ENCODE peak calls at places on chromosome 3, in eight cellular contexts. One of them, this sample, is unnamed.

GRCh38 chr3:195876297-195877031 is 31.9 kb downstream of the TNK2 start:
- DNase-seq in NCI-H774: no peak
- DNase-seq in activated effector memory CD4-positive, alpha-beta T cell treated with anti-CD3 and anti-CD28 coated beads, Interleukin-2, amount 50 U/mL, for 16 hours: peak; percentile 79
- DNase-seq in psoas muscle: peak; percentile 81
- DNase-seq in HT-29: peak; percentile 96
- DNase-seq in iPS-NIHi11: peak; percentile 76
- DNase-seq in GDM1: no peak
- DNase-seq in NCI-H1092 treated with DMSO at 0.1 percent for 48 hours: no peak
- DNase-seq in this sample: no peak

GRCh38 chr3:109059289-109059688 is 58.6 kb downstream of the MORC1 start:
- DNase-seq in NCI-H774: no peak
- DNase-seq in activated effector memory CD4-positive, alpha-beta T cell treated with anti-CD3 and anti-CD28 coated beads, Interleukin-2, amount 50 U/mL, for 16 hours: no peak
- DNase-seq in psoas muscle: no peak
- DNase-seq in HT-29: no peak
- DNase-seq in iPS-NIHi11: no peak
- DNase-seq in GDM1: no peak
- DNase-seq in NCI-H1092 treated with DMSO at 0.1 percent for 48 hours: no peak
- DNase-seq in this sample: no peak

GRCh38 chr3:114058646-114059045 is 2.1 kb downstream of the QTRT2 start:
- DNase-seq in NCI-H774: no peak
- DNase-seq in activated effector memory CD4-positive, alpha-beta T cell treated with anti-CD3 and anti-CD28 coated beads, Interleukin-2, amount 50 U/mL, for 16 hours: no peak
- DNase-seq in psoas muscle: no peak
- DNase-seq in HT-29: no peak
- DNase-seq in iPS-NIHi11: no peak
- DNase-seq in GDM1: no peak
- DNase-seq in NCI-H1092 treated with DMSO at 0.1 percent for 48 hours: no peak
- DNase-seq in this sample: no peak

GRCh38 chr3:150738688-150739087 is 24.3 kb downstream of the SIAH2 start:
- DNase-seq in NCI-H774: no peak
- DNase-seq in activated effector memory CD4-positive, alpha-beta T cell treated with anti-CD3 and anti-CD28 coated beads, Interleukin-2, amount 50 U/mL, for 16 hours: no peak
- DNase-seq in psoas muscle: no peak
- DNase-seq in HT-29: no peak
- DNase-seq in iPS-NIHi11: no peak
- DNase-seq in GDM1: no peak
- DNase-seq in NCI-H1092 treated with DMSO at 0.1 percent for 48 hours: no peak
- DNase-seq in this sample: no peak

GRCh38 chr3:40573985-40574384 is 49.2 kb downstream of the ZNF621 start:
- DNase-seq in NCI-H774: no peak
- DNase-seq in activated effector memory CD4-positive, alpha-beta T cell treated with anti-CD3 and anti-CD28 coated beads, Interleukin-2, amount 50 U/mL, for 16 hours: no peak
- DNase-seq in psoas muscle: no peak
- DNase-seq in HT-29: no peak
- DNase-seq in iPS-NIHi11: no peak
- DNase-seq in GDM1: no peak
- DNase-seq in NCI-H1092 treated with DMSO at 0.1 percent for 48 hours: peak; percentile 40
- DNase-seq in this sample: no peak

GRCh38 chr3:42631650-42632049 is 21.8 kb upstream of the ZBTB47 start:
- DNase-seq in NCI-H774: no peak
- DNase-seq in activated effector memory CD4-positive, alpha-beta T cell treated with anti-CD3 and anti-CD28 coated beads, Interleukin-2, amount 50 U/mL, for 16 hours: no peak
- DNase-seq in psoas muscle: no peak
- DNase-seq in HT-29: no peak
- DNase-seq in iPS-NIHi11: peak; percentile 20
- DNase-seq in GDM1: no peak
- DNase-seq in NCI-H1092 treated with DMSO at 0.1 percent for 48 hours: no peak
- DNase-seq in this sample: no peak

GRCh38 chr3:190122198-190122771 is 1.6 kb upstream of the P3H2 start:
- DNase-seq in NCI-H774: no peak
- DNase-seq in activated effector memory CD4-positive, alpha-beta T cell treated with anti-CD3 and anti-CD28 coated beads, Interleukin-2, amount 50 U/mL, for 16 hours: no peak
- DNase-seq in psoas muscle: no peak
- DNase-seq in HT-29: no peak
- DNase-seq in iPS-NIHi11: no peak
- DNase-seq in GDM1: no peak
- DNase-seq in NCI-H1092 treated with DMSO at 0.1 percent for 48 hours: no peak
- DNase-seq in this sample: no peak

GRCh38 chr3:121619691-121620090 is 26.5 kb downstream of the FBXO40 start:
- DNase-seq in NCI-H774: no peak
- DNase-seq in activated effector memory CD4-positive, alpha-beta T cell treated with anti-CD3 and anti-CD28 coated beads, Interleukin-2, amount 50 U/mL, for 16 hours: no peak
- DNase-seq in psoas muscle: no peak
- DNase-seq in HT-29: no peak
- DNase-seq in iPS-NIHi11: no peak
- DNase-seq in GDM1: no peak
- DNase-seq in NCI-H1092 treated with DMSO at 0.1 percent for 48 hours: no peak
- DNase-seq in this sample: no peak

GRCh38 chr3:179082416-179082815 is 10.8 kb upstream of the ZMAT3 start:
- DNase-seq in NCI-H774: no peak
- DNase-seq in activated effector memory CD4-positive, alpha-beta T cell treated with anti-CD3 and anti-CD28 coated beads, Interleukin-2, amount 50 U/mL, for 16 hours: no peak
- DNase-seq in psoas muscle: no peak
- DNase-seq in HT-29: no peak
- DNase-seq in iPS-NIHi11: no peak
- DNase-seq in GDM1: no peak
- DNase-seq in NCI-H1092 treated with DMSO at 0.1 percent for 48 hours: no peak
- DNase-seq in this sample: no peak

GRCh38 chr3:115272036-115272824 is 125.1 kb upstream of the ZBTB20 start:
- DNase-seq in NCI-H774: peak; percentile 24
- DNase-seq in activated effector memory CD4-positive, alpha-beta T cell treated with anti-CD3 and anti-CD28 coated beads, Interleukin-2, amount 50 U/mL, for 16 hours: no peak
- DNase-seq in psoas muscle: no peak
- DNase-seq in HT-29: no peak
- DNase-seq in iPS-NIHi11: peak; percentile 13
- DNase-seq in GDM1: no peak
- DNase-seq in NCI-H1092 treated with DMSO at 0.1 percent for 48 hours: peak; percentile 39
- DNase-seq in this sample: no peak

GRCh38 chr3:58005662-58006061 is 2.6 kb upstream of the FLNB start:
- DNase-seq in NCI-H774: no peak
- DNase-seq in activated effector memory CD4-positive, alpha-beta T cell treated with anti-CD3 and anti-CD28 coated beads, Interleukin-2, amount 50 U/mL, for 16 hours: no peak
- DNase-seq in psoas muscle: no peak
- DNase-seq in HT-29: no peak
- DNase-seq in iPS-NIHi11: no peak
- DNase-seq in GDM1: no peak
- DNase-seq in NCI-H1092 treated with DMSO at 0.1 percent for 48 hours: no peak
- DNase-seq in this sample: no peak

GRCh38 chr3:17905996-17906395 is 163.6 kb upstream of the TBC1D5 start:
- DNase-seq in NCI-H774: no peak
- DNase-seq in activated effector memory CD4-positive, alpha-beta T cell treated with anti-CD3 and anti-CD28 coated beads, Interleukin-2, amount 50 U/mL, for 16 hours: no peak
- DNase-seq in psoas muscle: no peak
- DNase-seq in HT-29: no peak
- DNase-seq in iPS-NIHi11: no peak
- DNase-seq in GDM1: peak; percentile 92
- DNase-seq in NCI-H1092 treated with DMSO at 0.1 percent for 48 hours: peak; percentile 1
- DNase-seq in this sample: no peak

GRCh38 chr3:13133471-13133981 is 60.3 kb upstream of the IQSEC1 start:
- DNase-seq in NCI-H774: no peak
- DNase-seq in activated effector memory CD4-positive, alpha-beta T cell treated with anti-CD3 and anti-CD28 coated beads, Interleukin-2, amount 50 U/mL, for 16 hours: no peak
- DNase-seq in psoas muscle: no peak
- DNase-seq in HT-29: no peak
- DNase-seq in iPS-NIHi11: no peak
- DNase-seq in GDM1: no peak
- DNase-seq in NCI-H1092 treated with DMSO at 0.1 percent for 48 hours: no peak
- DNase-seq in this sample: no peak

GRCh38 chr3:177106184-177106583 is 91.1 kb downstream of the TBL1XR1 start:
- DNase-seq in NCI-H774: peak; percentile 47
- DNase-seq in activated effector memory CD4-positive, alpha-beta T cell treated with anti-CD3 and anti-CD28 coated beads, Interleukin-2, amount 50 U/mL, for 16 hours: no peak
- DNase-seq in psoas muscle: no peak
- DNase-seq in HT-29: peak; percentile 22
- DNase-seq in iPS-NIHi11: no peak
- DNase-seq in GDM1: no peak
- DNase-seq in NCI-H1092 treated with DMSO at 0.1 percent for 48 hours: no peak
- DNase-seq in this sample: no peak

This sample was measured in GM19239.